ENCODE peak calls at places on chromosomes 3 and 15, in eight cellular contexts. One of them, this sample, is unnamed.
A peak's percentile ranks its signal among the peaks of the same experiment; 100 is the strongest.

GRCh38 chr15:38474155-38474757 is 20.3 kb downstream of the FAM98B start:
- DNase-seq in mesenchymal stem cell: peak; percentile 70
- DNase-seq in ascending aorta: no peak
- DNase-seq in CD8-positive, alpha-beta T cell: peak; percentile 13
- DNase-seq in left lung: no peak
- DNase-seq in fibroblast of lung: peak; percentile 70
- DNase-seq in body of pancreas: peak; percentile 14
- DNase-seq in A673: peak; percentile 51
- DNase-seq in this sample: no peak

GRCh38 chr3:122265937-122266336 is 59.1 kb upstream of the CSTA start:
- DNase-seq in CD8-positive, alpha-beta T cell: no peak
- DNase-seq in left lung: no peak
- DNase-seq in body of pancreas: no peak
- DNase-seq in ascending aorta: no peak
- DNase-seq in mesenchymal stem cell: no peak
- DNase-seq in A673: no peak
- DNase-seq in fibroblast of lung: no peak
- DNase-seq in this sample: no peak

GRCh38 chr3:186609247-186609868 is 3.5 kb upstream of the AHSG start:
- DNase-seq in body of pancreas: peak; percentile 76
- DNase-seq in A673: no peak
- DNase-seq in CD8-positive, alpha-beta T cell: no peak
- DNase-seq in mesenchymal stem cell: no peak
- DNase-seq in fibroblast of lung: no peak
- DNase-seq in left lung: no peak
- DNase-seq in ascending aorta: no peak
- DNase-seq in this sample: no peak

GRCh38 chr3:134029256-134029733 is 430 bp downstream of the SLCO2A1 start:
- DNase-seq in CD8-positive, alpha-beta T cell: no peak
- DNase-seq in body of pancreas: no peak
- DNase-seq in mesenchymal stem cell: peak; percentile 33
- DNase-seq in ascending aorta: no peak
- DNase-seq in left lung: no peak
- DNase-seq in A673: no peak
- DNase-seq in fibroblast of lung: peak; percentile 40
- DNase-seq in this sample: no peak

GRCh38 chr15:57969355-57969754 is 96.2 kb downstream of the ALDH1A2 start:
- DNase-seq in A673: peak; percentile 9
- DNase-seq in body of pancreas: no peak
- DNase-seq in ascending aorta: no peak
- DNase-seq in CD8-positive, alpha-beta T cell: no peak
- DNase-seq in mesenchymal stem cell: no peak
- DNase-seq in fibroblast of lung: no peak
- DNase-seq in left lung: no peak
- DNase-seq in this sample: no peak

GRCh38 chr3:12518266-12519028 is 26.9 kb downstream of the MKRN2OS start:
- DNase-seq in A673: no peak
- DNase-seq in left lung: peak; percentile 49
- DNase-seq in fibroblast of lung: no peak
- DNase-seq in CD8-positive, alpha-beta T cell: no peak
- DNase-seq in ascending aorta: no peak
- DNase-seq in body of pancreas: no peak
- DNase-seq in mesenchymal stem cell: no peak
- DNase-seq in this sample: no peak

GRCh38 chr3:54320376-54320775 is 198.0 kb downstream of the CACNA2D3 start:
- DNase-seq in ascending aorta: no peak
- DNase-seq in left lung: no peak
- DNase-seq in A673: no peak
- DNase-seq in fibroblast of lung: no peak
- DNase-seq in CD8-positive, alpha-beta T cell: no peak
- DNase-seq in body of pancreas: no peak
- DNase-seq in mesenchymal stem cell: no peak
- DNase-seq in this sample: no peak

GRCh38 chr3:101950985-101951733 is 101.8 kb downstream of the NFKBIZ start:
- DNase-seq in fibroblast of lung: peak; percentile 23
- DNase-seq in A673: no peak
- DNase-seq in CD8-positive, alpha-beta T cell: no peak
- DNase-seq in ascending aorta: no peak
- DNase-seq in mesenchymal stem cell: no peak
- DNase-seq in body of pancreas: no peak
- DNase-seq in left lung: no peak
- DNase-seq in this sample: no peak

GRCh38 chr15:57972801-57973311 is 92.7 kb downstream of the ALDH1A2 start:
- DNase-seq in mesenchymal stem cell: no peak
- DNase-seq in A673: no peak
- DNase-seq in body of pancreas: no peak
- DNase-seq in fibroblast of lung: no peak
- DNase-seq in CD8-positive, alpha-beta T cell: no peak
- DNase-seq in ascending aorta: no peak
- DNase-seq in left lung: no peak
- DNase-seq in this sample: no peak

GRCh38 chr3:188824596-188824995 is 347.2 kb upstream of the TPRG1 start:
- DNase-seq in left lung: no peak
- DNase-seq in fibroblast of lung: no peak
- DNase-seq in CD8-positive, alpha-beta T cell: no peak
- DNase-seq in mesenchymal stem cell: no peak
- DNase-seq in A673: no peak
- DNase-seq in body of pancreas: no peak
- DNase-seq in ascending aorta: no peak
- DNase-seq in this sample: no peak

GRCh38 chr3:151827816-151828215 is 13.9 kb downstream of the AADAC start:
- DNase-seq in CD8-positive, alpha-beta T cell: no peak
- DNase-seq in left lung: no peak
- DNase-seq in A673: no peak
- DNase-seq in body of pancreas: no peak
- DNase-seq in fibroblast of lung: no peak
- DNase-seq in mesenchymal stem cell: no peak
- DNase-seq in ascending aorta: no peak
- DNase-seq in this sample: no peak

GRCh38 chr3:81352867-81353266 is 408.6 kb downstream of the GBE1 start:
- DNase-seq in mesenchymal stem cell: no peak
- DNase-seq in ascending aorta: no peak
- DNase-seq in A673: peak; percentile 51
- DNase-seq in left lung: no peak
- DNase-seq in body of pancreas: no peak
- DNase-seq in fibroblast of lung: peak; percentile 25
- DNase-seq in CD8-positive, alpha-beta T cell: no peak
- DNase-seq in this sample: no peak

GRCh38 chr3:17122758-17123157 is 238.0 kb downstream of the PLCL2 start:
- DNase-seq in CD8-positive, alpha-beta T cell: no peak
- DNase-seq in body of pancreas: no peak
- DNase-seq in left lung: no peak
- DNase-seq in ascending aorta: no peak
- DNase-seq in A673: no peak
- DNase-seq in fibroblast of lung: no peak
- DNase-seq in mesenchymal stem cell: no peak
- DNase-seq in this sample: no peak

GRCh38 chr3:89303721-89304120 is 196.3 kb downstream of the EPHA3 start:
- DNase-seq in mesenchymal stem cell: no peak
- DNase-seq in fibroblast of lung: peak; percentile 77
- DNase-seq in body of pancreas: no peak
- DNase-seq in A673: no peak
- DNase-seq in CD8-positive, alpha-beta T cell: no peak
- DNase-seq in left lung: no peak
- DNase-seq in ascending aorta: no peak
- DNase-seq in this sample: no peak

GRCh38 chr15:52567886-52568568 is 803 bp downstream of the ARPP19 start:
- DNase-seq in left lung: no peak
- DNase-seq in fibroblast of lung: peak; percentile 39
- DNase-seq in mesenchymal stem cell: peak; percentile 61
- DNase-seq in A673: peak; percentile 9
- DNase-seq in CD8-positive, alpha-beta T cell: peak; percentile 17
- DNase-seq in ascending aorta: no peak
- DNase-seq in body of pancreas: peak; percentile 66
- DNase-seq in this sample: no peak

GRCh38 chr3:184227481-184227935 is 1.9 kb upstream of the VWA5B2 start:
- DNase-seq in ascending aorta: no peak
- DNase-seq in CD8-positive, alpha-beta T cell: peak; percentile 39
- DNase-seq in mesenchymal stem cell: peak; percentile 46
- DNase-seq in fibroblast of lung: no peak
- DNase-seq in left lung: no peak
- DNase-seq in body of pancreas: peak; percentile 48
- DNase-seq in A673: peak; percentile 42
- DNase-seq in this sample: no peak

GRCh38 chr3:132637590-132637989 is 22.0 kb downstream of the ACAD11 start:
- DNase-seq in mesenchymal stem cell: peak; percentile 49
- DNase-seq in left lung: no peak
- DNase-seq in ascending aorta: no peak
- DNase-seq in CD8-positive, alpha-beta T cell: no peak
- DNase-seq in body of pancreas: no peak
- DNase-seq in A673: no peak
- DNase-seq in fibroblast of lung: peak; percentile 55
- DNase-seq in this sample: no peak

GRCh38 chr3:128094295-128095151 is 29.1 kb downstream of the RUVBL1 start:
- DNase-seq in ascending aorta: no peak
- DNase-seq in CD8-positive, alpha-beta T cell: no peak
- DNase-seq in fibroblast of lung: peak; percentile 27
- DNase-seq in left lung: no peak
- DNase-seq in mesenchymal stem cell: no peak
- DNase-seq in A673: no peak
- DNase-seq in body of pancreas: peak; percentile 50
- DNase-seq in this sample: no peak

GRCh38 chr3:147406255-147407023 is at the start of gene ZIC4:
- DNase-seq in left lung: no peak
- DNase-seq in fibroblast of lung: no peak
- DNase-seq in CD8-positive, alpha-beta T cell: no peak
- DNase-seq in body of pancreas: no peak
- DNase-seq in A673: no peak
- DNase-seq in mesenchymal stem cell: no peak
- DNase-seq in ascending aorta: no peak
- DNase-seq in this sample: no peak
- H3K4me3 ChIP-seq in left lung: no peak within 1 kb of the TSS
- H3K4me3 ChIP-seq in fibroblast of lung: no peak within 1 kb of the TSS
- H3K4me3 ChIP-seq in CD8-positive, alpha-beta T cell: no peak within 1 kb of the TSS
- H3K4me3 ChIP-seq in body of pancreas: no peak within 1 kb of the TSS
- H3K4me3 ChIP-seq in A673: no peak within 1 kb of the TSS
- H3K4me3 ChIP-seq in mesenchymal stem cell: peak within 1 kb of the TSS; percentile 46
- H3K4me3 ChIP-seq in ascending aorta: no peak within 1 kb of the TSS
- H3K4me3 ChIP-seq in this sample: peak within 1 kb of the TSS; percentile 36

DNA sequence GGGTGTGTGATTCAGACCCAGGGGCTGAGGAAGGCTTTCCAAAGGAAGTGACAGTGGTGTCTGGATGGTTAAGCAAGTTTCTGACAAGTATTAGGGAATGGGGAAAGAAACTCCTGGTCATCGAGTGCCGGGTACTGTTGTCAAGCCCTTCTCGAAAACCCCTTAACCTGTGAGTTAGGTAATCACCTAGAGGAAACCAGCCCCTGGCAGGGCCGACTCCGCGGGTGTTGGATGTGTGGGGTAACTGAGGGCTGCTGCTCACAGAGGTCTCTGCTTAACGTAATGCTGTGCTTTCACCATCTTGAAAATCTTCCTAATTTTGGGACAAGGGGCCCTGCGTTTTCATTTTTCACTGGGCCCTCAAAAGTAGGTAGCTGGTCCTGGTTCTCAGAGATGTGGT is 66.9 kb downstream of the SMAD6 start:
- DNase-seq in ascending aorta: no peak
- DNase-seq in A673: no peak
- DNase-seq in CD8-positive, alpha-beta T cell: no peak
- DNase-seq in mesenchymal stem cell: no peak
- DNase-seq in body of pancreas: no peak
- DNase-seq in left lung: peak; percentile 42
- DNase-seq in fibroblast of lung: no peak
- DNase-seq in this sample: no peak
- H3K4me1 ChIP-seq in ascending aorta: peaks cover 55% of the 10 kb centered on the region
- H3K4me1 ChIP-seq in A673: peaks cover 63% of the 10 kb centered on the region
- H3K4me1 ChIP-seq in CD8-positive, alpha-beta T cell: no peaks in the 10 kb centered on the region
- H3K4me1 ChIP-seq in mesenchymal stem cell: peaks cover 42% of the 10 kb centered on the region
- H3K4me1 ChIP-seq in body of pancreas: peaks cover 84% of the 10 kb centered on the region
- H3K4me1 ChIP-seq in left lung: peaks cover 38% of the 10 kb centered on the region
- H3K4me1 ChIP-seq in fibroblast of lung: peaks cover 23% of the 10 kb centered on the region
- H3K4me1 ChIP-seq in this sample: peaks cover 40% of the 10 kb centered on the region

GRCh38 chr3:15326037-15326436 is 6.3 kb downstream of the SH3BP5 start:
- DNase-seq in A673: no peak
- DNase-seq in CD8-positive, alpha-beta T cell: no peak
- DNase-seq in ascending aorta: no peak
- DNase-seq in body of pancreas: no peak
- DNase-seq in fibroblast of lung: no peak
- DNase-seq in mesenchymal stem cell: no peak
- DNase-seq in left lung: no peak
- DNase-seq in this sample: no peak
- H3K27ac ChIP-seq in A673: no peak overlapping the region
- H3K27ac ChIP-seq in CD8-positive, alpha-beta T cell: no peak overlapping the region
- H3K27ac ChIP-seq in ascending aorta: peak overlapping the region; percentile 63
- H3K27ac ChIP-seq in body of pancreas: no peak overlapping the region
- H3K27ac ChIP-seq in fibroblast of lung: no peak overlapping the region
- H3K27ac ChIP-seq in mesenchymal stem cell: no peak overlapping the region
- H3K27ac ChIP-seq in left lung: peak overlapping the region; percentile 60
- H3K27ac ChIP-seq in this sample: no peak overlapping the region

GRCh38 chr15:85839637-85840036 is 44.9 kb upstream of the KLHL25 start:
- DNase-seq in A673: no peak
- DNase-seq in mesenchymal stem cell: no peak
- DNase-seq in body of pancreas: no peak
- DNase-seq in left lung: no peak
- DNase-seq in fibroblast of lung: no peak
- DNase-seq in ascending aorta: no peak
- DNase-seq in CD8-positive, alpha-beta T cell: no peak
- DNase-seq in this sample: no peak

GRCh38 chr15:85838655-85839054 is 43.9 kb upstream of the KLHL25 start:
- DNase-seq in ascending aorta: no peak
- DNase-seq in mesenchymal stem cell: no peak
- DNase-seq in fibroblast of lung: no peak
- DNase-seq in left lung: no peak
- DNase-seq in A673: no peak
- DNase-seq in body of pancreas: peak; percentile 32
- DNase-seq in CD8-positive, alpha-beta T cell: no peak
- DNase-seq in this sample: no peak

GRCh38 chr15:85837881-85838280 is 43.2 kb upstream of the KLHL25 start:
- DNase-seq in body of pancreas: no peak
- DNase-seq in fibroblast of lung: no peak
- DNase-seq in A673: no peak
- DNase-seq in CD8-positive, alpha-beta T cell: no peak
- DNase-seq in ascending aorta: no peak
- DNase-seq in mesenchymal stem cell: no peak
- DNase-seq in left lung: no peak
- DNase-seq in this sample: no peak

GRCh38 chr15:85840802-85841152 is 46.1 kb upstream of the KLHL25 start:
- DNase-seq in left lung: no peak
- DNase-seq in ascending aorta: no peak
- DNase-seq in fibroblast of lung: no peak
- DNase-seq in A673: no peak
- DNase-seq in CD8-positive, alpha-beta T cell: no peak
- DNase-seq in mesenchymal stem cell: no peak
- DNase-seq in body of pancreas: no peak
- DNase-seq in this sample: no peak

DNA sequence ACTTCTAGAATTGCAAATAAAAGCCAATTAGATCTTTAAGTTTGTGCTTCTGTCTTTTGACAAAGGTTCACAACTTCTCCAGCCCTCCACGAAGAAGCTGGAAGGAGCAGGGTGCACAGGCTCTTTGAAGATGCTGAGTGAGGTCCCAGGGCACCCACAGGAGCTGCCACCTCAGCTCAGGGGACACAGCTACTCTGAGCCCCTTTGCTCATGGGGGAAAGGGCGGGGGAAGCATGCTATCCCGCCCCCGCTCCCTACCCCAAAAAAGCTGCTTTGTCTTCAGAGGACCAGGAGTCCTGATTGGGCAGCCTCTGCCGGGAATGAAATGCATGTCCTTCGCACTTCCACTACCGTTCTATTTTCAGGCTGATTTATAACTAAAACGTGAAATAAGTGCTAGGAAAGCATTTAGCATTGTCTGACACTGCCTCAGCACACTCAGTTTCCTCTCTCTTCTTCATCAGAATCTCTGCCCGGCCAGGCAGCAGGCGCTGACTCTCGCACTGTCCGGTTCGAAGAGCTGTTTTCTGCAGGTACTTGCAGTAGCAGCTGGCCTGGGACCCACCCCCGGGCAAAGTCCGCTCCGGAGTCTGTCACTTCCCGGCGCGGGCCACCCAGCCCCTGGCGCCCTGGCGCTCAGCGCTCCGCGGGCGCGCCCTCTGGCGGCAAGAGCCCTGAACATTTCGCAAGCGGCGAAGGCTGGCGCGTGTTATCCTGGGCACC is 45.5 kb upstream of the KLHL25 start:
- DNase-seq in A673: peak; percentile 80
- DNase-seq in mesenchymal stem cell: peak; percentile 66
- DNase-seq in body of pancreas: peak; percentile 97
- DNase-seq in ascending aorta: peak; percentile 89
- DNase-seq in left lung: peak; percentile 81
- DNase-seq in fibroblast of lung: peak; percentile 53
- DNase-seq in CD8-positive, alpha-beta T cell: peak; percentile 76
- DNase-seq in this sample: no peak
- H3K4me3 ChIP-seq in A673: peak overlapping the region; percentile 43
- H3K4me3 ChIP-seq in mesenchymal stem cell: peak overlapping the region; percentile 77
- H3K4me3 ChIP-seq in body of pancreas: no peak overlapping the region
- H3K4me3 ChIP-seq in ascending aorta: peak overlapping the region; percentile 23
- H3K4me3 ChIP-seq in left lung: no peak overlapping the region
- H3K4me3 ChIP-seq in fibroblast of lung: peak overlapping the region; percentile 34
- H3K4me3 ChIP-seq in CD8-positive, alpha-beta T cell: peak overlapping the region; percentile 33
- H3K4me3 ChIP-seq in this sample: peak overlapping the region; percentile 71

This sample was measured in thoracic aorta.